ENCODE peak calls at places on chromosomes 7 and 10, in eight cellular contexts. S, L, M, H, E, Y, Z and V are unnamed samples.

GRCh38 chr7:155791836-155792235 is 20.4 kb downstream of the SHH start:
- DNase-seq in L (no peak), Z (peak), M (no peak), H (no peak), Y (no peak), E (no peak), S (no peak), V (no peak)

GRCh38 chr10:46250898-46251856 is 35.6 kb upstream of the ANTXRL start:
- DNase-seq in H (no peak), Y (no peak), E (no peak), L (no peak), Z (no peak), S (peak), M (no peak), V (no peak)

GRCh38 chr10:25061125-25061524 is 44.7 kb downstream of the THNSL1 start:
- DNase-seq in L (no peak), Z (no peak), E (no peak), S (no peak), Y (no peak), H (no peak), M (no peak), V (no peak)

GRCh38 chr10:60942604-60943269 is 1.2 kb downstream of the RHOBTB1 start:
- DNase-seq in S (peak), M (peak), L (no peak), Y (no peak), Z (peak), H (no peak), E (no peak), V (no peak)

GRCh38 chr10:1187855-1188555 is 131.8 kb downstream of the WDR37 start:
- DNase-seq in Y (no peak), E (no peak), M (no peak), H (no peak), Z (no peak), S (peak), L (peak), V (no peak)

GRCh38 chr10:11345224-11346054 is 266.0 kb downstream of the USP6NL start:
- DNase-seq in S (no peak), H (no peak), L (peak), M (peak), Z (peak), Y (peak), E (no peak), V (peak)

GRCh38 chr10:48996-49395 is at the start of gene TUBB8:
- DNase-seq in E (no peak), L (no peak), M (no peak), Y (no peak), H (no peak), S (no peak), Z (no peak), V (no peak)

GRCh38 chr10:49629286-49629915 is 15.6 kb downstream of the CHAT start:
- DNase-seq in M (no peak), L (no peak), E (no peak), H (no peak), Z (no peak), Y (no peak), S (peak), V (no peak)

GRCh38 chr7:131011437-131011752 is 277.4 kb upstream of the KLF14 start:
- DNase-seq in M (no peak), Z (no peak), H (no peak), E (no peak), L (no peak), S (no peak), Y (no peak), V (no peak)

GRCh38 chr10:132142396-132143161 is 44.2 kb upstream of the DPYSL4 start:
- DNase-seq in S (no peak), H (peak), Z (peak), Y (peak), E (no peak), M (peak), L (no peak), V (no peak)